ENCODE peak calls at places on chromosomes 7 and 10, in seven cellular contexts. N, G, I, U, H, C and Z are unnamed samples.

GRCh38 chr10:62239994-62240393 is 28.6 kb downstream of the RTKN2 start:
- DNase-seq in G (no peak), C (no peak), H (no peak), I (no peak), N (peak), U (no peak), Z (no peak)

GRCh38 chr10:95792874-95793285 is 36.9 kb downstream of the ENTPD1 start:
- DNase-seq in U (no peak), I (no peak), H (no peak), G (no peak), N (no peak), C (no peak), Z (no peak)

GRCh38 chr10:52906046-52906445 is 133.5 kb upstream of the MBL2 start:
- DNase-seq in G (no peak), I (no peak), N (no peak), U (no peak), C (no peak), H (no peak), Z (no peak)

GRCh38 chr7:4128161-4128560 is 553.9 kb upstream of the FOXK1 start:
- DNase-seq in N (no peak), G (no peak), H (no peak), U (no peak), I (no peak), C (no peak), Z (no peak)

GRCh38 chr7:122674502-122674901 is 24.4 kb downstream of the RNF133 start:
- DNase-seq in U (no peak), G (no peak), N (no peak), H (no peak), C (no peak), I (peak), Z (no peak)

GRCh38 chr10:46523119-46523880 is 33.2 kb downstream of the GPRIN2 start:
- DNase-seq in H (no peak), U (no peak), G (no peak), I (no peak), C (no peak), N (peak), Z (no peak)

GRCh38 chr10:6473430-6473829 is 106.6 kb downstream of the PRKCQ start:
- DNase-seq in H (no peak), U (no peak), N (no peak), G (peak), C (no peak), I (no peak), Z (no peak)

GRCh38 chr10:71302874-71303568 is 16.0 kb upstream of the SLC29A3 start:
- DNase-seq in U (peak), H (no peak), N (no peak), I (no peak), G (no peak), C (no peak), Z (no peak)

GRCh38 chr10:92839191-92840085 is 8.9 kb upstream of the EXOC6 start:
- DNase-seq in G (peak), N (peak), U (peak), C (no peak), H (peak), I (no peak), Z (no peak)

GRCh38 chr10:14564268-14564744 is 210.4 kb downstream of the FAM107B start:
- DNase-seq in I (no peak), H (no peak), C (no peak), U (no peak), G (no peak), N (no peak), Z (no peak)